ENCODE peak calls at places on chromosomes 5 and 9, in six cellular contexts. A, C, D, S, X and J are unnamed samples.

GRCh38 chr5:154446183-154447073 is 631 bp downstream of the SAP30L start:
- DNase-seq in A (peak), C (peak), D (no peak), S (peak), X (peak), J (no peak)

GRCh38 chr9:5361326-5362005 is 21.8 kb upstream of the RLN1 start:
- DNase-seq in A (no peak), C (no peak), D (no peak), S (no peak), X (no peak), J (no peak)

GRCh38 chr5:120052916-120053828 is 410.9 kb upstream of the PRR16 start:
- DNase-seq in A (no peak), C (no peak), D (no peak), S (no peak), X (no peak), J (peak)

GRCh38 chr5:88925692-88926490 is 42.9 kb upstream of the MEF2C start:
- DNase-seq in A (no peak), C (no peak), D (no peak), S (no peak), X (no peak), J (no peak)

GRCh38 chr5:71601222-71602026 is 14.3 kb downstream of the MCCC2 start:
- DNase-seq in A (no peak), C (peak), D (peak), S (peak), X (peak), J (peak)

GRCh38 chr5:155307219-155307618 is 293.7 kb downstream of the KIF4B start:
- DNase-seq in A (no peak), C (no peak), D (no peak), S (no peak), X (no peak), J (no peak)

GRCh38 chr5:136249678-136250266 is 56.8 kb upstream of the SMIM32 start:
- DNase-seq in A (peak), C (no peak), D (no peak), S (peak), X (peak), J (peak)

GRCh38 chr9:134892820-134893420 is 12.3 kb downstream of the FCN2 start:
- DNase-seq in A (no peak), C (peak), D (no peak), S (no peak), X (no peak), J (no peak)

GRCh38 chr5:121949885-121950284 is 11.9 kb upstream of the SRFBP1 start:
- DNase-seq in A (no peak), C (no peak), D (no peak), S (peak), X (no peak), J (no peak)

GRCh38 chr5:55994502-55994997 is at the start of gene IL6ST:
- DNase-seq in A (peak), C (no peak), D (no peak), S (peak), X (no peak), J (no peak)

GRCh38 chr5:133978943-133979342 is 10.5 kb upstream of the C5orf15 start:
- DNase-seq in A (no peak), C (no peak), D (no peak), S (no peak), X (no peak), J (no peak)

GRCh38 chr9:71115448-71115975 is 5.9 kb downstream of the TRPM3 start:
- DNase-seq in A (peak), C (no peak), D (no peak), S (no peak), X (no peak), J (no peak)

GRCh38 chr5:61162832-61163567 is 732 bp upstream of the SMIM15 start:
- DNase-seq in A (peak), C (no peak), D (no peak), S (peak), X (no peak), J (peak)

GRCh38 chr5:11139471-11139870 is 378.4 kb upstream of the DAP start:
- DNase-seq in A (no peak), C (no peak), D (no peak), S (no peak), X (no peak), J (no peak)

GRCh38 chr9:113302792-113303418 is at the start of gene RNF183:
- DNase-seq in A (no peak), C (no peak), D (no peak), S (no peak), X (no peak), J (no peak)

GRCh38 chr5:119131530-119132313 is 60.8 kb downstream of the DMXL1 start:
- DNase-seq in A (no peak), C (no peak), D (no peak), S (peak), X (no peak), J (no peak)

GRCh38 chr9:16132513-16132912 is 579.7 kb downstream of the CCDC171 start:
- DNase-seq in A (no peak), C (no peak), D (no peak), S (no peak), X (no peak), J (no peak)

GRCh38 chr5:74541381-74541781 is 99.1 kb downstream of the ENC1 start:
- DNase-seq in A (no peak), C (no peak), D (no peak), S (no peak), X (no peak), J (no peak)